ENCODE peak calls at places on chromosomes 7 and 10, in four cellular contexts. D is endothelial cell of umbilical vein, B is GM12892, G is HepG2. Q is an unnamed sample.

GRCh38 chr7:19112290-19113000 is 5.0 kb downstream of the TWIST1 start:
- DNase-seq in D (no peak), G (no peak), B (no peak), Q (no peak)

GRCh38 chr7:539731-540411 is 20.2 kb upstream of the PDGFA start:
- DNase-seq in B (no peak), D (no peak), G (peak), Q (no peak)

GRCh38 chr10:59881640-59882039 is 24.7 kb downstream of the CCDC6 start:
- DNase-seq in G (no peak), D (no peak), B (no peak), Q (no peak)

GRCh38 chr10:114044251-114045070 is 795 bp downstream of the ADRB1 start:
- DNase-seq in B (no peak), G (no peak), D (peak), Q (no peak)

GRCh38 chr7:121430558-121430957 is 34.5 kb upstream of the FAM3C start:
- DNase-seq in G (no peak), D (no peak), B (no peak), Q (no peak)

GRCh38 chr10:24208661-24209420 is at the start of gene KIAA1217:
- DNase-seq in G (peak), D (peak), B (no peak), Q (no peak)

GRCh38 chr10:35824704-35825103 is 182.6 kb upstream of the FZD8 start:
- DNase-seq in B (no peak), D (no peak), G (no peak), Q (no peak)

GRCh38 chr7:924541-925231 is 29.8 kb downstream of the ADAP1 start:
- DNase-seq in G (no peak), B (peak), D (no peak), Q (peak)

GRCh38 chr7:31811650-31812461 is 124.8 kb downstream of the PPP1R17 start:
- DNase-seq in D (peak), G (no peak), B (no peak), Q (no peak)

GRCh38 chr7:22630069-22630468 is 96.9 kb upstream of the IL6 start:
- DNase-seq in G (no peak), B (no peak), D (no peak), Q (no peak)

GRCh38 chr7:117941138-117941810 is 68.0 kb upstream of the CTTNBP2 start:
- DNase-seq in G (no peak), D (no peak), B (no peak), Q (no peak)

GRCh38 chr7:19939746-19940145 is 166.3 kb upstream of the TMEM196 start:
- DNase-seq in B (no peak), D (no peak), G (no peak), Q (no peak)

GRCh38 chr10:121788115-121788514 is 139.7 kb downstream of the ATE1 start:
- DNase-seq in B (no peak), G (no peak), D (no peak), Q (no peak)

GRCh38 chr10:85224366-85224960 is 896.1 kb downstream of the CCSER2 start:
- DNase-seq in D (no peak), B (no peak), G (peak), Q (no peak)

GRCh38 chr7:28626629-28627262 is 214.4 kb downstream of the CREB5 start:
- DNase-seq in D (peak), B (no peak), G (peak), Q (peak)

GRCh38 chr7:143362126-143362961 is at the start of gene FAM131B:
- DNase-seq in D (no peak), B (peak), G (no peak), Q (peak)

GRCh38 chr10:29522038-29522855 is 112.5 kb downstream of the SVIL start:
- DNase-seq in G (no peak), D (no peak), B (no peak), Q (no peak)

GRCh38 chr7:30596043-30596641 is 1.5 kb downstream of the GARS1 start:
- DNase-seq in D (peak), B (no peak), G (peak), Q (no peak)

GRCh38 chr7:155921804-155922506 is 109.7 kb upstream of the SHH start:
- DNase-seq in B (no peak), G (no peak), D (no peak), Q (no peak)

GRCh38 chr7:128135275-128136214 is 104.3 kb upstream of the LRRC4 start:
- DNase-seq in B (peak), G (no peak), D (peak), Q (peak)

GRCh38 chr10:34815174-34816066 is at the start of gene PARD3:
- DNase-seq in B (peak), D (peak), G (peak), Q (peak)

GRCh38 chr10:34814228-34815173 is 595 bp downstream of the PARD3 start:
- DNase-seq in G (peak), D (peak), B (peak), Q (peak)

GRCh38 chr10:34817054-34817453 is 2.0 kb upstream of the PARD3 start:
- DNase-seq in B (no peak), G (no peak), D (no peak), Q (no peak)

GRCh38 chr10:34817586-34817985 is 2.5 kb upstream of the PARD3 start:
- DNase-seq in B (no peak), G (no peak), D (no peak), Q (no peak)

DNA sequence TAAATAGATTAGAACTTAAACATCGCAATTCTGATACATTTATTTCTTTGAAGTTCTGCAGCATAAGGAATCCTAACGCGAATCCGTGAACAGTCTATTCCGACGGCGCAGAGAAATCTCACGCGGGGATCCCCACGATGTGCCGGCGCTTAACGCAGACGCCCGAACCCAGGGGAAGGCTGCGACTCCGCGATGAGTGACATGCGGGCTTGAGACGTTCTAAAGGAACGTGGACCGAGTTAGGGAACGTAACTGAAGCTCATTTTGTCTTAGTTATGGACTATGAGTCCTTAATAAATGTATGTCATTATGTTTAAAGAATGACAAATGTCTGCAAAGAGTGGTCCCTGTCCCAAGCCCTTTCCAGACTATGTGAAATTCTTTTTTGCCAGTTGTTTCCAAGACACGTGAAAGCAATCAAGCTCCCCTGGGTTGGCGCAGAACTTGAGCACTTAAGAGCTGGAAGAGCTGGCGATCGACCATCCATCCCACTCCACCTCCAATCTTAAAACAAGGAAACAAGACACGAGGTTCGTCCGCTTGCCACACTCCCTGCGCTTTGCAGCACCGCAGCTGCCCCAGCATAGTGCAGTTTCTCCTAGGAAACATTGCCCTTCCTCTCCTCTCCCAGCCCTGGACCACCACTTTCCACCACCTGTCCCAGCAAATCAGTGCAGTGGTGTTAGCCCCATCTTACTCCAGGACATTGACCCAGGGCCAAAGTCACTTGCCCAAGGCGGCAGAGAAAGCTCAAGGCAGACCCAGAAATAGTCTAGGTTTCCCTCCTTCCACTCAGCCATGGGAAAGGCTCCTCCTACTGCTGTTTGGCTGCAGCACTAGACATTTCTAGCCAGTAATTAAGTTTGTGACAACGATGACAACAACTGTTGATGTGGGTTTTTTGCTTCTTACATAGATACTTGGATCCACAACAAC is 1.2 kb upstream of the PARD3 start:
- DNase-seq in D (peak), G (no peak), B (no peak), Q (no peak)
- TF ChIP-seq POLR2AphosphoS5 in D (no peak), G (no peak), B (no peak), Q (no peak)

DNA sequence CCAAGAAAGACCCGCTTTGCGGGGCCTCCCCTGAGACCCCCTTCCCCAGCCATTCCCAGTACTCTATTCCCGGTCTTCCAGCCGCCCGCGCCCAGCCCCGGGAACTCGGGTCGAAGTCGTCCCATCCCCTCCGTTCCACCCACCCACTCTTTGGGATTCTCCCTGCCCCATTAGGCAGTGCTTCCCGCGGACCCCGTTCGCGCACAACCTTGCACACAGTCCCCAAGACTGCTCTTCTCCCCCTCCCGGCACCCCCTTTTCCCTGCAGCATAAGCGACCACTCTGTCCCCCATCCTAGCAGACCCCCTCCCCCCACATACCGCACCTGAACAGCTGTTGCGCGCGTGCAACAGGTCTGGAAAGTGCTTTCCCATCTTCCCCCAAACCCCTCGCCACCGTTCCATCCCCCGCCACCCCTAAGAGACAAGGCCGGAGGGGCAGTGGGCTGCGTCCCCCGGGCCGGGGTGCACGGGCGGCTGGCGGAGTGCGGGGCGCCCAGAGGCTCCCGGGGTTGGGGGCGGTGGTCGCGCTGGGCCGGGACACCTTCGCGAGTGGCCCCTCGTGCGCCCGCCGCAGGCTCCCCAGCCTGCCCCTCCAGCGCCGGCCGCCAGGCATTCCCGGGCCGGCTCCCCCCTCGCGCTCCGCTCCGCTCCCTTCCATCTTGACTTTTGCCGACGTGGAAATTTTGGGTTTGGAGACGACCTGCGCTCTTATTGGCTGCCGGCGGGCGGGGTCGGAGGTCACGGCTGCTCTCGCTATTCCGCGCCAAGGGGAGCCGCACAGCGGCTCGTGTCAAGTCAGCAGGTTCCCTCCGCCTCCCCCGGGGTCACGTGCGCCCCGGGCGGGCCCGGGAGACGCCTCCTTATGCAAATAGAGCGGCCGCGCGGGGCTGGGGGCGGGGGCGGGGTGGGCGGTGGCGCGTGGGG is 201.2 kb upstream of the NFE2L3 start:
- DNase-seq in D (peak), G (peak), B (peak), Q (peak)
- TF ChIP-seq POLR2A in D (no peak), G (peak), B (no peak), Q (no peak)

GRCh38 chr7:75866129-75866496 is 12.7 kb upstream of the RHBDD2 start:
- DNase-seq in G (no peak), D (no peak), B (no peak), Q (no peak)
- TF ChIP-seq POLR2AphosphoS5 in G (no peak), D (no peak), B (no peak), Q (no peak)

DNA sequence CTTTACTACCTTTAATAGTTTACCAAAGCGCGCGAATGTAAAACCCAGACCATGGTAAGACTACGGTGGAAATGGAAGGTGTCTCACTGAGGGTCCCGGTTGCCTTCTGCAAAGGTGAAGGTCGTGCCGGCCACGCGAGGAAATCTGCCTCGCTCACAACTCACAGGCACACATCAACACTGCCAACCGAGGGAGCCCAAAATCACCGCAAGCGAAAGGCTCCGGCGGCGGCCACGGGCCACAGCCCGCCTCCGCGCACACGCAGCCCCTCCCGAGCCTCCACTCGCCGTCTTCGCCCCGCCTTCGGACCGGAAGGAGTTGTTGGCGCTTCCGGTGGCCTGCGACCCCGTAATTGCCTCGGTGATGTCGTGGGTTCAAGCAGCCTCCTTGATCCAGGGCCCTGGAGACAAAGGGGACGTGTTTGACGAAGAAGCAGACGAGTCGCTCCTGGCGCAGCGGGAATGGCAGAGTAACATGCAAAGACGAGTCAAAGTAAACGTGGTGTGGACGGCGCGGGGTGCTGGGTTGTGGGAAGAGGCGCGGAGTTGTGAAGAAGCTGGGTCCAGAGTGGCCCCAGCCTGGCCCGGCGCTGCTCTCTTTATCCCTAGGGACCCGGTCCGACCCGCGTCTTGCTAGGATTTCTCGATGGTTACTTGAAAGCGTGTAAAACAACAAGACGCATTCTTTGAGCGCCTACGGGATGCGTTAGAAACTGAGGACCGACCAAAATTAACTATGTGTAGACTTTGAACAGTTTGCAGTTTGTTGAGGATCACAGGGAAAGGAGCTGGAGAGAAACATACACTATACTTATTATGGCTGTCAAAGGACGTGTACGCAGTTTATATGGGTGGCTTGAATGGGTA is at the start of gene YAE1:
- DNase-seq in B (peak), G (peak), D (peak), Q (peak)
- TF ChIP-seq POLR2A in B (peak), G (peak), D (peak), Q (peak)

GRCh38 chr7:2169923-2170575 is 62.7 kb downstream of the MAD1L1 start:
- DNase-seq in B (no peak), D (no peak), G (no peak), Q (no peak)
- TF ChIP-seq POLR2AphosphoS5 in B (no peak), D (no peak), G (no peak), Q (no peak)

DNA sequence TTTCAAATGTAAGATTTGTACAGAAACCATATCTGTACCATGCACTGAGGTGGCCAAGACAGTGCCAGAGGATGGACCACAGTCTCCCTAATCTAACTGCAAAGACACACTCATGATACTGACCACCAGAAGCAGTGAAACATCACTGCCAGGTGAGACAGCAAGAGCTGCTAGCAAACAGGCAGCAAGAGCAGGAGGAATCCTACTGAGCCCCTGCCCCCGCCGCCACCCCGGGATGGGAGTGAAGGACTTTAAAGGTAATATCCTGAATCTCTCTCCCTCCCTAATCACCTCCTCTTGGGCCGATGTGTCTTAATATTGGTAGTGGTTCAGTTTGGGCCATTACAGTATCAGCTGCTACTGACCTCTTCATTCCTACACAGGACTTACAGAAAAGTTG is 144.3 kb downstream of the XPNPEP1 start:
- DNase-seq in G (no peak), B (no peak), D (no peak), Q (no peak)
- TF ChIP-seq POLR2A in G (no peak), B (no peak), D (no peak), Q (no peak)

GRCh38 chr7:5665106-5666025 is 116.1 kb downstream of the RNF216 start:
- DNase-seq in D (peak), B (peak), G (peak), Q (peak)
- TF ChIP-seq POLR2AphosphoS5 in D (no peak), B (no peak), G (no peak), Q (no peak)

DNA sequence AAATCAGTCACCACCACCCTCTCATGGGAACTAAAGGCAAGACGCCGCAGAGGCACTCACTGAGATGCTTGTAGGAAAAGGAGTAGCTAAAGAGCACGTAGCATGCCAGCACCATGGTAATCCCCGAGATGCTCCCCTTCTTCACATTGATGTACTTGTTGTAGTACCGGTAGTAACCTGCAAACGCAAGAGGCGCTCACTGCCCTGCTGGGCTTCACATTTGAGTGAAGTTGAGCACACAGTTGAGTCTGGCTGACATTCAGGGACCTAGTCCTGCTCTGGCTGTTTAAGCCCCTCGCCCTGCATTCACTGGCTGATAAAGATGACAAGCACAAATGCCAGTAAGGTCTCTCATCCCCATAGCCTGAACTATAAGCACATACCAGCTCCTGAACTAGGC is 6.9 kb downstream of the ATP5MF start:
- DNase-seq in B (no peak), D (peak), G (peak), Q (no peak)
- TF ChIP-seq POLR2A in B (no peak), D (no peak), G (peak), Q (no peak)

Q was measured in GM12891.